ENCODE peak calls at places on chromosomes 11 and 22, in nine cellular contexts. One of them, this sample, is unnamed.

GRCh38 chr11:78138694-78139421 is 568 bp downstream of the ALG8 start:
- DNase-seq in heart right ventricle: no peak
- DNase-seq in MCF 10A: peak
- DNase-seq in astrocyte of the cerebellum: no peak
- DNase-seq in heart left ventricle: no peak
- DNase-seq in lower lobe of right lung: no peak
- DNase-seq in lower leg skin: peak
- DNase-seq in GM23338: peak
- DNase-seq in cardiac muscle cell: no peak
- DNase-seq in this sample: peak

GRCh38 chr11:87224486-87224885 is 186.8 kb downstream of the TMEM135 start:
- DNase-seq in lower lobe of right lung: no peak
- DNase-seq in cardiac muscle cell: no peak
- DNase-seq in heart left ventricle: no peak
- DNase-seq in heart right ventricle: no peak
- DNase-seq in MCF 10A: no peak
- DNase-seq in lower leg skin: no peak
- DNase-seq in astrocyte of the cerebellum: no peak
- DNase-seq in GM23338: no peak
- DNase-seq in this sample: no peak

GRCh38 chr22:23938328-23939016 is 22.5 kb downstream of the GSTT2B start:
- DNase-seq in GM23338: no peak
- DNase-seq in MCF 10A: no peak
- DNase-seq in lower lobe of right lung: no peak
- DNase-seq in cardiac muscle cell: peak
- DNase-seq in heart left ventricle: no peak
- DNase-seq in astrocyte of the cerebellum: no peak
- DNase-seq in lower leg skin: no peak
- DNase-seq in heart right ventricle: no peak
- DNase-seq in this sample: no peak

GRCh38 chr22:36277482-36278291 is 24.8 kb downstream of the APOL1 start:
- DNase-seq in lower lobe of right lung: peak
- DNase-seq in heart left ventricle: peak
- DNase-seq in astrocyte of the cerebellum: peak
- DNase-seq in lower leg skin: no peak
- DNase-seq in heart right ventricle: peak
- DNase-seq in MCF 10A: peak
- DNase-seq in GM23338: peak
- DNase-seq in cardiac muscle cell: peak
- DNase-seq in this sample: peak

GRCh38 chr11:127632971-127633680 is 632.6 kb upstream of the KIRREL3 start:
- DNase-seq in cardiac muscle cell: no peak
- DNase-seq in heart right ventricle: no peak
- DNase-seq in lower lobe of right lung: no peak
- DNase-seq in astrocyte of the cerebellum: no peak
- DNase-seq in heart left ventricle: no peak
- DNase-seq in lower leg skin: no peak
- DNase-seq in GM23338: peak
- DNase-seq in MCF 10A: no peak
- DNase-seq in this sample: no peak

GRCh38 chr11:106397787-106398355 is 320.4 kb downstream of the AASDHPPT start:
- DNase-seq in lower lobe of right lung: no peak
- DNase-seq in cardiac muscle cell: no peak
- DNase-seq in MCF 10A: no peak
- DNase-seq in heart right ventricle: no peak
- DNase-seq in astrocyte of the cerebellum: no peak
- DNase-seq in GM23338: no peak
- DNase-seq in heart left ventricle: no peak
- DNase-seq in lower leg skin: no peak
- DNase-seq in this sample: no peak

GRCh38 chr11:57574061-57574460 is 6.6 kb upstream of the UBE2L6 start:
- DNase-seq in heart right ventricle: no peak
- DNase-seq in lower lobe of right lung: no peak
- DNase-seq in heart left ventricle: no peak
- DNase-seq in astrocyte of the cerebellum: no peak
- DNase-seq in MCF 10A: no peak
- DNase-seq in GM23338: no peak
- DNase-seq in lower leg skin: no peak
- DNase-seq in cardiac muscle cell: no peak
- DNase-seq in this sample: no peak

GRCh38 chr22:24707477-24707816 is 67.1 kb downstream of the PIWIL3 start:
- DNase-seq in lower leg skin: no peak
- DNase-seq in astrocyte of the cerebellum: no peak
- DNase-seq in GM23338: peak
- DNase-seq in cardiac muscle cell: no peak
- DNase-seq in lower lobe of right lung: no peak
- DNase-seq in MCF 10A: no peak
- DNase-seq in heart left ventricle: no peak
- DNase-seq in heart right ventricle: no peak
- DNase-seq in this sample: no peak

GRCh38 chr11:131038597-131038996 is 122.3 kb upstream of the SNX19 start:
- DNase-seq in heart left ventricle: no peak
- DNase-seq in MCF 10A: peak
- DNase-seq in heart right ventricle: no peak
- DNase-seq in lower leg skin: no peak
- DNase-seq in GM23338: peak
- DNase-seq in astrocyte of the cerebellum: no peak
- DNase-seq in lower lobe of right lung: no peak
- DNase-seq in cardiac muscle cell: peak
- DNase-seq in this sample: peak
- TF ChIP-seq CTCF in heart left ventricle: no peak
- TF ChIP-seq CTCF in MCF 10A: peak
- TF ChIP-seq CTCF in heart right ventricle: no peak
- TF ChIP-seq CTCF in lower leg skin: no peak
- TF ChIP-seq CTCF in GM23338: peak
- TF ChIP-seq CTCF in astrocyte of the cerebellum: peak
- TF ChIP-seq CTCF in lower lobe of right lung: no peak
- TF ChIP-seq CTCF in cardiac muscle cell: peak
- TF ChIP-seq CTCF in this sample: no peak

DNA sequence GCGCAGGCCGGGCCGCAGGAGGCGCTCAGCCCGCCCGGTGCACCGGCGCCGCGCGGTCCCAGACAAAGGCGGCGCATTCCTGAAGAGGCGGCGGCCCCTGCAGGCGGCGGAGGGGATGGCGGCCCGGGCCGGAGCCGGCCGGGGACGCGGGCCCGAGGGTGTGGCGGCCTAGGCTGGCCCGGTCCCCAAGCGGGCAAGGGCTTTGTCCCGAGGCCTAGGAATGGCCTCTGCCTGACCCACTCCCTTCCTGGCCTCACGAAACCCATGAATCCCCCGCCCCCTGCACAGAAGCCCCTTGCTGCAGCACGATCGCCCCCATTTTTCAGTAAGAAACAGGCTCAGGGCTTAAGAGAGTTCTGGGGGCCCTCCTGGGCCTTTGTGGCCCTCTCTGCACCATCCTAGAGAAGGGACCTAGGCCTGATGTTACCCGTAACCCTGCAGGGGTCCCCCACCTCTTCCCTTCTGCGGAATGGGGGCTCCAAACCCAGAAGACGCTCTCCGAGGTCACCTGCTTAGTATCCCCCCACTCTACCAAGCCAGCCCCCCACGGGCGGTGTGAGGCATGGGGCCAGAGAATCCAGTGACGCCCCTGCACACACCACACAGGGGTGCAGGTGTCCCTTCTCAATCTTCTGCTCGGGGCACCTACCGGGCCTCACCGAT is 363 bp upstream of the RTN4R start:
- DNase-seq in lower lobe of right lung: peak
- DNase-seq in cardiac muscle cell: peak
- DNase-seq in MCF 10A: peak
- DNase-seq in heart right ventricle: peak
- DNase-seq in astrocyte of the cerebellum: no peak
- DNase-seq in lower leg skin: no peak
- DNase-seq in GM23338: peak
- DNase-seq in heart left ventricle: peak
- DNase-seq in this sample: peak
- TF ChIP-seq CTCF in lower lobe of right lung: peak
- TF ChIP-seq CTCF in cardiac muscle cell: peak
- TF ChIP-seq CTCF in MCF 10A: peak
- TF ChIP-seq CTCF in heart right ventricle: peak
- TF ChIP-seq CTCF in astrocyte of the cerebellum: peak
- TF ChIP-seq CTCF in lower leg skin: no peak
- TF ChIP-seq CTCF in GM23338: peak
- TF ChIP-seq CTCF in heart left ventricle: peak
- TF ChIP-seq CTCF in this sample: peak

DNA sequence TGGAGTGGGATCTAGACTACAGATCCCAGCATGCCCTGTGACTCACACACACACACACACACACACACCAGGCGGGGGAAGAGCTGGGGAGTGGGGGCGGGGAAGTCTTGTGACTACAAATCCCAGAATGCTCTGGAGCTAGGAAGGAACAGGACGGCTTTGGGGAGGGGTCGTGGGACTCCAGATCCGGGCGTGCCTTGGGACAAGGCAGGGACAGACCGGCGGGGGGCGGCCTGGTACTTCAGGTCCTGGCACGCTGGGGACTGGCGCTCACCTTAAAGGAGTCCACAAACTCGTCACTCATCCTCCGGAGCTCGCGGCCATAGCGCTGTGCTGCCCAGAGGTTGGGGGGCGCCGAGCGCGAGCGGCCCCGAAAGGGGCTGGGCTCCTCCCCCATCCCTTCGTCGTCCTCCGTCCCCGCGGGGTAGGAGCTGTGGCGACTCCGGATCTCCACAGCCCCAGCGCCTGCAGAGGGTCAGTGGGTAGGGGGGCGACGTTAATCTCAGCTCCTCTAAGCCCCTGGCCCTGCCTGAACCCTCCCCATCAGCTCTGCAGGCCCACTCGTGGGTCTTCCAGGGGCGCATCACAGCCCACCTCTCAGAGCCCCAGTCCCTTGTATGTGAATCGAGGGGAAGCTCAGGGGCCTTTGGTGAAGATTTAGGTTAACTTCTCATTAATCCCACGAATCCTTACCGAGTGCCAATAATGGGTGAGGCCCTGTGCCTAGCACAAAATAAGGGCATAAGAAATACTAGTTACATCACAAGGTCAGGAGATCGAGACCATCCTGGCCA is 12.9 kb downstream of the BAD start:
- DNase-seq in heart right ventricle: peak
- DNase-seq in MCF 10A: peak
- DNase-seq in lower leg skin: peak
- DNase-seq in GM23338: peak
- DNase-seq in astrocyte of the cerebellum: peak
- DNase-seq in heart left ventricle: peak
- DNase-seq in lower lobe of right lung: peak
- DNase-seq in cardiac muscle cell: peak
- DNase-seq in this sample: peak
- TF ChIP-seq CTCF in heart right ventricle: peak
- TF ChIP-seq CTCF in MCF 10A: no peak
- TF ChIP-seq CTCF in lower leg skin: no peak
- TF ChIP-seq CTCF in GM23338: peak
- TF ChIP-seq CTCF in astrocyte of the cerebellum: no peak
- TF ChIP-seq CTCF in heart left ventricle: no peak
- TF ChIP-seq CTCF in lower lobe of right lung: peak
- TF ChIP-seq CTCF in cardiac muscle cell: peak
- TF ChIP-seq CTCF in this sample: peak

GRCh38 chr22:21076907-21077625 is 31.3 kb downstream of the LRRC74B start:
- DNase-seq in lower leg skin: no peak
- DNase-seq in heart left ventricle: no peak
- DNase-seq in GM23338: no peak
- DNase-seq in lower lobe of right lung: no peak
- DNase-seq in astrocyte of the cerebellum: no peak
- DNase-seq in MCF 10A: no peak
- DNase-seq in heart right ventricle: no peak
- DNase-seq in cardiac muscle cell: no peak
- DNase-seq in this sample: no peak
- TF ChIP-seq CTCF in lower leg skin: no peak
- TF ChIP-seq CTCF in heart left ventricle: no peak
- TF ChIP-seq CTCF in GM23338: no peak
- TF ChIP-seq CTCF in lower lobe of right lung: no peak
- TF ChIP-seq CTCF in astrocyte of the cerebellum: no peak
- TF ChIP-seq CTCF in MCF 10A: no peak
- TF ChIP-seq CTCF in heart right ventricle: no peak
- TF ChIP-seq CTCF in cardiac muscle cell: no peak
- TF ChIP-seq CTCF in this sample: no peak

GRCh38 chr11:16169541-16169940 is 186.8 kb downstream of the SOX6 start:
- DNase-seq in heart right ventricle: no peak
- DNase-seq in cardiac muscle cell: no peak
- DNase-seq in astrocyte of the cerebellum: no peak
- DNase-seq in heart left ventricle: no peak
- DNase-seq in lower lobe of right lung: no peak
- DNase-seq in MCF 10A: no peak
- DNase-seq in lower leg skin: no peak
- DNase-seq in GM23338: peak
- DNase-seq in this sample: no peak
- TF ChIP-seq CTCF in heart right ventricle: no peak
- TF ChIP-seq CTCF in cardiac muscle cell: no peak
- TF ChIP-seq CTCF in astrocyte of the cerebellum: no peak
- TF ChIP-seq CTCF in heart left ventricle: no peak
- TF ChIP-seq CTCF in lower lobe of right lung: no peak
- TF ChIP-seq CTCF in MCF 10A: no peak
- TF ChIP-seq CTCF in lower leg skin: no peak
- TF ChIP-seq CTCF in GM23338: peak
- TF ChIP-seq CTCF in this sample: no peak

GRCh38 chr11:43579171-43579918 is 101.2 kb upstream of the HSD17B12 start:
- DNase-seq in astrocyte of the cerebellum: no peak
- DNase-seq in MCF 10A: peak
- DNase-seq in lower leg skin: no peak
- DNase-seq in lower lobe of right lung: no peak
- DNase-seq in heart right ventricle: no peak
- DNase-seq in cardiac muscle cell: peak
- DNase-seq in GM23338: peak
- DNase-seq in heart left ventricle: no peak
- DNase-seq in this sample: peak
- TF ChIP-seq CTCF in astrocyte of the cerebellum: peak
- TF ChIP-seq CTCF in MCF 10A: no peak
- TF ChIP-seq CTCF in lower leg skin: no peak
- TF ChIP-seq CTCF in lower lobe of right lung: no peak
- TF ChIP-seq CTCF in heart right ventricle: peak
- TF ChIP-seq CTCF in cardiac muscle cell: peak
- TF ChIP-seq CTCF in GM23338: peak
- TF ChIP-seq CTCF in heart left ventricle: peak
- TF ChIP-seq CTCF in this sample: peak

GRCh38 chr11:89201138-89201537 is 23.5 kb downstream of the TYR start:
- DNase-seq in MCF 10A: no peak
- DNase-seq in GM23338: no peak
- DNase-seq in heart right ventricle: no peak
- DNase-seq in astrocyte of the cerebellum: no peak
- DNase-seq in lower lobe of right lung: no peak
- DNase-seq in heart left ventricle: no peak
- DNase-seq in lower leg skin: no peak
- DNase-seq in cardiac muscle cell: no peak
- DNase-seq in this sample: no peak

GRCh38 chr11:89203814-89204213 is 26.1 kb downstream of the TYR start:
- DNase-seq in heart left ventricle: no peak
- DNase-seq in astrocyte of the cerebellum: no peak
- DNase-seq in cardiac muscle cell: no peak
- DNase-seq in lower leg skin: no peak
- DNase-seq in GM23338: peak
- DNase-seq in lower lobe of right lung: no peak
- DNase-seq in heart right ventricle: no peak
- DNase-seq in MCF 10A: no peak
- DNase-seq in this sample: no peak

DNA sequence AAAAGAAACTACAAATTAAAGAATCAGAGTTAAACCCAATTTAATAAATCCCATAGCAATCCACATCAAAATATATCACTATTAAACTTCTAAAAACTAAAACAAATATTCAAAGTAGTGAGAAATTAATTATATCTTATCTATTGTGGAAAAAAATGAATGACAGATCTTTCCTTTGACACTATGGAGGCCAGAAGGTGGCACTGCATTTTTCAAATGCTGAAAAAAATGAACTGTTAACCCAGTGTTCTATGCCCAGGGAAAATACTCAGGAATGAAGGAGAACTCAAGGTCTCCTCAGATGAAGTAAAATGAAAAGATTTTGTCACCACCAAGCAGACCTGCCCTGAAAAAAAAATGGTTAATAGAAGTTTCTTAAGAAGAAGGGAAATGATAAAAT is 27.7 kb downstream of the TYR start:
- DNase-seq in lower lobe of right lung: no peak
- DNase-seq in cardiac muscle cell: no peak
- DNase-seq in lower leg skin: no peak
- DNase-seq in GM23338: no peak
- DNase-seq in heart left ventricle: no peak
- DNase-seq in heart right ventricle: no peak
- DNase-seq in astrocyte of the cerebellum: no peak
- DNase-seq in MCF 10A: no peak
- DNase-seq in this sample: no peak
- TF ChIP-seq CTCF in lower lobe of right lung: no peak
- TF ChIP-seq CTCF in cardiac muscle cell: no peak
- TF ChIP-seq CTCF in lower leg skin: no peak
- TF ChIP-seq CTCF in GM23338: peak
- TF ChIP-seq CTCF in heart left ventricle: no peak
- TF ChIP-seq CTCF in heart right ventricle: no peak
- TF ChIP-seq CTCF in astrocyte of the cerebellum: no peak
- TF ChIP-seq CTCF in MCF 10A: no peak
- TF ChIP-seq CTCF in this sample: no peak

This sample was measured in GM10248.